ENCODE peak calls at places on chromosome 9, in five cellular contexts. R is psoas muscle, L is IMR-90, Z is suprapubic skin, Q is Panc1. K is an unnamed sample.

GRCh38 chr9:99172129-99173091 is 49.3 kb downstream of the ALG2 start:
- DNase-seq in R (no peak), L (no peak), Z (no peak), Q (no peak), K (peak; percentile 89)

GRCh38 chr9:129669141-129669718 is 3.8 kb downstream of the PRRX2 start:
- DNase-seq in R (no peak), L (peak; percentile 91), Z (no peak), Q (no peak), K (no peak)

GRCh38 chr9:125659954-125660353 is 47.1 kb downstream of the MAPKAP1 start:
- DNase-seq in R (no peak), L (peak; percentile 90), Z (no peak), Q (no peak), K (no peak)

GRCh38 chr9:6171667-6172066 is 43.9 kb upstream of the IL33 start:
- DNase-seq in R (no peak), L (no peak), Z (no peak), Q (no peak), K (no peak)

GRCh38 chr9:120985759-120986353 is 59.3 kb upstream of the TRAF1 start:
- DNase-seq in R (no peak), L (peak; percentile 79), Z (no peak), Q (peak; percentile 28), K (peak; percentile 75)

GRCh38 chr9:4573634-4574391 is 83.5 kb downstream of the SLC1A1 start:
- DNase-seq in R (no peak), L (no peak), Z (no peak), Q (no peak), K (peak; percentile 22)

GRCh38 chr9:105171076-105171475 is 73.4 kb upstream of the SLC44A1 start:
- DNase-seq in R (no peak), L (no peak), Z (no peak), Q (no peak), K (no peak)

GRCh38 chr9:113929634-113930092 is 53.6 kb downstream of the ZNF618 start:
- DNase-seq in R (no peak), L (peak; percentile 87), Z (no peak), Q (no peak), K (no peak)

GRCh38 chr9:16704096-16704488 is 166.4 kb downstream of the BNC2 start:
- DNase-seq in R (no peak), L (no peak), Z (no peak), Q (no peak), K (no peak)

GRCh38 chr9:115193777-115194176 is 75.8 kb upstream of the TNC start:
- DNase-seq in R (no peak), L (no peak), Z (no peak), Q (no peak), K (peak; percentile 12)

GRCh38 chr9:133683494-133684460 is 47.6 kb downstream of the DBH start:
- DNase-seq in R (peak; percentile 39), L (peak; percentile 4), Z (no peak), Q (no peak), K (no peak)

GRCh38 chr9:14343236-14343947 is 29.5 kb upstream of the NFIB start:
- DNase-seq in R (no peak), L (no peak), Z (no peak), Q (no peak), K (no peak)

GRCh38 chr9:18072967-18073366 is 401.0 kb upstream of the ADAMTSL1 start:
- DNase-seq in R (no peak), L (no peak), Z (no peak), Q (no peak), K (no peak)

GRCh38 chr9:108360304-108360703 is 495.5 kb downstream of the ACTL7B start:
- DNase-seq in R (no peak), L (no peak), Z (no peak), Q (no peak), K (no peak)

GRCh38 chr9:129776566-129776937 is 23.7 kb upstream of the PTGES start:
- DNase-seq in R (no peak), L (peak; percentile 11), Z (no peak), Q (no peak), K (no peak)

GRCh38 chr9:94085062-94085639 is 887 bp downstream of the PTPDC1 start:
- DNase-seq in R (no peak), L (peak; percentile 68), Z (no peak), Q (no peak), K (no peak)

GRCh38 chr9:128946945-128947422 is 419 bp downstream of the DOLK start:
- DNase-seq in R (peak; percentile 38), L (peak; percentile 11), Z (peak; percentile 82), Q (no peak), K (no peak)

GRCh38 chr9:114905160-114905940 is 25.0 kb downstream of the TNFSF8 start:
- DNase-seq in R (no peak), L (no peak), Z (no peak), Q (no peak), K (no peak)

GRCh38 chr9:117304613-117305012 is 110.2 kb downstream of the ASTN2 start:
- DNase-seq in R (no peak), L (no peak), Z (no peak), Q (no peak), K (no peak)

GRCh38 chr9:29211681-29212589 is 1638.7 kb upstream of the C9orf72 start:
- DNase-seq in R (peak; percentile 34), L (no peak), Z (no peak), Q (no peak), K (peak; percentile 84)

GRCh38 chr9:115164511-115164974 is 46.6 kb upstream of the TNC start:
- DNase-seq in R (peak; percentile 15), L (peak; percentile 33), Z (no peak), Q (no peak), K (peak; percentile 10)

GRCh38 chr9:73039916-73040263 is 87.0 kb upstream of the ALDH1A1 start:
- DNase-seq in R (no peak), L (no peak), Z (no peak), Q (no peak), K (no peak)

GRCh38 chr9:68940620-68941019 is 73.3 kb downstream of the PRKACG start:
- DNase-seq in R (no peak), L (no peak), Z (no peak), Q (no peak), K (no peak)

GRCh38 chr9:121133104-121133816 is 58.5 kb downstream of the CNTRL start:
- DNase-seq in R (no peak), L (no peak), Z (no peak), Q (no peak), K (no peak)

GRCh38 chr9:38713426-38713825 is 6.5 kb downstream of the FAM240B start:
- DNase-seq in R (no peak), L (peak; percentile 57), Z (no peak), Q (no peak), K (no peak)

GRCh38 chr9:134396825-134397224 is 70.6 kb downstream of the RXRA start:
- DNase-seq in R (no peak), L (no peak), Z (no peak), Q (no peak), K (no peak)

GRCh38 chr9:109926321-109926959 is 146.4 kb downstream of the PALM2AKAP2 start:
- DNase-seq in R (no peak), L (no peak), Z (no peak), Q (no peak), K (no peak)

GRCh38 chr9:125472926-125473701 is 211.5 kb downstream of the GAPVD1 start:
- DNase-seq in R (no peak), L (peak; percentile 73), Z (no peak), Q (no peak), K (peak; percentile 51)

GRCh38 chr9:33193818-33194217 is 26.7 kb upstream of the B4GALT1 start:
- DNase-seq in R (no peak), L (no peak), Z (no peak), Q (no peak), K (no peak)

GRCh38 chr9:25603106-25603505 is 75.1 kb downstream of the TUSC1 start:
- DNase-seq in R (no peak), L (no peak), Z (no peak), Q (no peak), K (no peak)

GRCh38 chr9:28289732-28290131 is 716.5 kb upstream of the C9orf72 start:
- DNase-seq in R (no peak), L (no peak), Z (no peak), Q (no peak), K (no peak)

GRCh38 chr9:17075758-17076485 is 58.9 kb upstream of the CNTLN start:
- DNase-seq in R (no peak), L (no peak), Z (no peak), Q (no peak), K (no peak)

GRCh38 chr9:17063535-17064135 is 71.2 kb upstream of the CNTLN start:
- DNase-seq in R (no peak), L (peak; percentile 64), Z (no peak), Q (peak; percentile 10), K (peak; percentile 77)

GRCh38 chr9:127557466-127557869 is 54.6 kb upstream of the STXBP1 start:
- DNase-seq in R (no peak), L (no peak), Z (peak; percentile 74), Q (no peak), K (peak; percentile 53)

GRCh38 chr9:86041331-86041741 is 58.0 kb downstream of the GOLM1 start:
- DNase-seq in R (no peak), L (peak; percentile 61), Z (no peak), Q (no peak), K (no peak)
- H3K4me3 ChIP-seq in R (no peak overlapping the region), L (no peak overlapping the region), Z (no peak overlapping the region), Q (no peak overlapping the region), K (no peak overlapping the region)

GRCh38 chr9:90884178-90884577 is 82.6 kb downstream of the SYK start:
- DNase-seq in R (no peak), L (no peak), Z (no peak), Q (no peak), K (no peak)
- H3K4me3 ChIP-seq in R (no peak overlapping the region), L (no peak overlapping the region), Z (no peak overlapping the region), Q (no peak overlapping the region), K (no peak overlapping the region)

GRCh38 chr9:76026796-76027195 is 136.3 kb downstream of the PCSK5 start:
- DNase-seq in R (no peak), L (no peak), Z (no peak), Q (no peak), K (no peak)
- H3K4me3 ChIP-seq in R (no peak overlapping the region), L (no peak overlapping the region), Z (no peak overlapping the region), Q (no peak overlapping the region), K (no peak overlapping the region)

DNA sequence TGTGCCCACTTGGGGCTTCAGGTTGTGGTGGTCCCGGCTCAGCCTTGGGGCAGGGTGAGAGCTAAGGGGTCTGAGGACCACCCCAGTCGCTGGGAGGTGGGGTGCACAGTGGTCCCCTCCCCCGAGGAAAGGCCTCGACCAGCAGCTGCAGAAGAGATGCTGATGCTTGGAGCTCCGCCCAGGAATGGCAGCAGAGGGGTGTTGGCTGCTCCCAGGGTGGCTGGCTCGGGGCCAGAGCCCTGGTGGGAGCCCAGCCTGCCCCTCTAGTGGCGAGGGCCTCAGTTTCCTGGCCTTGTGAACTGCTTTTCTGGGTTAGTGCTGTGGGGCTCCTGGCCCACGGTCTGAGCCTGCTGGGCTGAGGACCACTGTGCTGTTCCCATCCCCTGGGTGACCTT is 1.2 kb downstream of the DIPK1B start:
- DNase-seq in R (no peak), L (no peak), Z (no peak), Q (no peak), K (no peak)
- H3K4me3 ChIP-seq in R (peak overlapping the region; percentile 55), L (no peak overlapping the region), Z (peak overlapping the region; percentile 53), Q (peak overlapping the region; percentile 47), K (peak overlapping the region; percentile 99)